ENCODE peak calls at places on chromosomes 4 and X, in five cellular contexts. J is stimulated activated CD4-positive, alpha-beta T cell treated with anti-CD3 and anti-CD28 coated beads, Interleukin-2, amount 100 ng/mL, for 24 hours; Z is activated CD8-positive, alpha-beta memory T cell treated with anti-CD3 and anti-CD28 coated beads for 48 hours; X is ovary; L is HEK293T. G is an unnamed sample.
A peak's percentile ranks its signal among the peaks of the same experiment; 100 is the strongest.

GRCh38 chr4:18397681-18398080 is 376.1 kb upstream of the LCORL start:
- DNase-seq in J (no peak), Z (no peak), X (no peak), L (no peak), G (no peak)

GRCh38 chr4:173169178-173169427 is 492 bp downstream of the GALNT7 start:
- DNase-seq in J (no peak), Z (no peak), X (no peak), L (peak; percentile 44), G (no peak)

GRCh38 chrX:24225265-24225664 is 75.7 kb downstream of the ZFX start:
- DNase-seq in J (no peak), Z (no peak), X (no peak), L (no peak), G (no peak)

GRCh38 chr4:117661673-117662072 is 372.6 kb upstream of the NDST3 start:
- DNase-seq in J (no peak), Z (no peak), X (no peak), L (no peak), G (no peak)

GRCh38 chrX:36986231-36986630 is 21.9 kb upstream of the FAM47C start:
- DNase-seq in J (no peak), Z (no peak), X (no peak), L (no peak), G (no peak)

GRCh38 chr4:187276786-187277408 is 553.2 kb upstream of the FAT1 start:
- DNase-seq in J (no peak), Z (no peak), X (no peak), L (no peak), G (no peak)

GRCh38 chr4:122612540-122612939 is 8.3 kb downstream of the IL21 start:
- DNase-seq in J (no peak), Z (no peak), X (no peak), L (no peak), G (no peak)

GRCh38 chr4:87532907-87533306 is 3.7 kb upstream of the SPARCL1 start:
- DNase-seq in J (no peak), Z (no peak), X (no peak), L (no peak), G (no peak)

GRCh38 chr4:11428161-11428700 is 463 bp downstream of the HS3ST1 start:
- DNase-seq in J (no peak), Z (no peak), X (peak; percentile 56), L (no peak), G (no peak)

GRCh38 chr4:141427726-141428296 is 207.1 kb downstream of the ZNF330 start:
- DNase-seq in J (no peak), Z (no peak), X (no peak), L (no peak), G (no peak)

GRCh38 chr4:38406243-38406642 is 257.8 kb upstream of the KLF3 start:
- DNase-seq in J (no peak), Z (no peak), X (no peak), L (no peak), G (no peak)

G was measured in substantia nigra.